ENCODE peak calls at places on chromosomes 2 and 18, in five cellular contexts. Y, S, G, Q and E are unnamed samples. For H3K36me3, the result is how much of the 10 kb centered on the place peaks cover.

GRCh38 chr2:178320011-178320410 is 125.7 kb downstream of the OSBPL6 start:
- DNase-seq in G (no peak), Q (no peak), S (no peak), Y (no peak), E (peak)

GRCh38 chr2:18611604-18612003 is 22.2 kb upstream of the NT5C1B start:
- DNase-seq in G (no peak), S (peak), Y (no peak), Q (no peak), E (no peak)

GRCh38 chr18:79772108-79772864 is 25.5 kb upstream of the KCNG2 start:
- DNase-seq in S (no peak), Y (peak), G (no peak), Q (no peak), E (no peak)

GRCh38 chr2:115541808-115542207 is 1099.4 kb downstream of the DPP10 start:
- DNase-seq in G (no peak), Y (no peak), S (no peak), Q (no peak), E (no peak)

GRCh38 chr2:173851256-173851655 is 113.9 kb downstream of the SP3 start:
- DNase-seq in Q (no peak), G (no peak), S (no peak), Y (no peak), E (peak)

GRCh38 chr2:217279571-217279970 is 419.7 kb upstream of the TNP1 start:
- DNase-seq in G (no peak), S (no peak), Q (no peak), Y (no peak), E (no peak)

GRCh38 chr2:232538671-232539070 is 821 bp upstream of the CHRNG start:
- DNase-seq in G (no peak), Y (peak), Q (no peak), S (no peak), E (no peak)

GRCh38 chr2:162002623-162003200 is 71.3 kb downstream of the DPP4 start:
- DNase-seq in S (no peak), Q (no peak), G (peak), Y (no peak), E (no peak)

GRCh38 chr2:121974919-121975654 is 219.6 kb downstream of the TSN start:
- DNase-seq in Y (no peak), S (peak), G (peak), Q (peak), E (peak)

GRCh38 chr2:49770919-49771318 is 616.6 kb upstream of the FSHR start:
- DNase-seq in Y (peak), S (peak), Q (no peak), G (peak), E (peak)

GRCh38 chr2:19473415-19473814 is 115.0 kb upstream of the OSR1 start:
- DNase-seq in Q (no peak), S (no peak), G (no peak), Y (no peak), E (no peak)

GRCh38 chr2:54704688-54705605 is 18.5 kb upstream of the EML6 start:
- DNase-seq in G (peak), S (no peak), Q (no peak), Y (no peak), E (no peak)

GRCh38 chr18:3665780-3666525 is 216.0 kb downstream of the TGIF1 start:
- DNase-seq in S (peak), Q (peak), G (peak), Y (peak), E (peak)

GRCh38 chr18:3667255-3668137 is 217.5 kb downstream of the TGIF1 start:
- DNase-seq in G (no peak), Y (no peak), Q (no peak), S (no peak), E (no peak)

GRCh38 chr18:3664563-3665178 is 214.7 kb downstream of the TGIF1 start:
- DNase-seq in Y (no peak), G (peak), S (no peak), Q (no peak), E (no peak)

GRCh38 chr18:3665187-3665586 is 215.2 kb downstream of the TGIF1 start:
- DNase-seq in G (no peak), Y (no peak), S (no peak), Q (no peak), E (no peak)

GRCh38 chr18:3666526-3667254 is 216.7 kb downstream of the TGIF1 start:
- DNase-seq in Q (no peak), S (no peak), G (no peak), Y (no peak), E (no peak)
- TF ChIP-seq CTCF in Q (no peak), S (no peak), G (no peak), Y (no peak), E (peak)

DNA sequence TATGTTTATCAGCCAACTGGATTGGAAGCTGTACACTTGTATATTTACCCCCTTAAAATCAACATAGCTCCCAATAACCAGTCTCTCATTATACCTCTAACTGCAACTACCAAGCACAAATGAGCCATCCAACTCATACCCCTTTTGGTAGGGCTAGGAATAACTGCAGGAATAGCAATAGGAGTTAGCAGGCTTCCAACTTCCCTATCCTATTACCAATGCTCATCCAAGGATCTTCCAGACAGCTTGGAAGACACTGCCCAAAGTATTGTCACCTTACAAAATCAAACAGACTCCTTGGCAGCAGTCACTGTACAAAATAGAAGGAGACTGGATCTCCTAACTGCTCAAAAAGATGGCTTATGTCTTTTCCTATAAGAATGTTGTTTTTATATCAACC is 61.6 kb downstream of the SLC25A12 start:
- DNase-seq in S (no peak), Q (no peak), G (no peak), Y (no peak), E (no peak)
- H3K36me3 ChIP-seq in S (under half), Q (under half), G (under half), Y (under half), E (under half)

GRCh38 chr2:12167525-12168317 is 421.3 kb downstream of the LPIN1 start:
- DNase-seq in Q (no peak), G (peak), Y (no peak), S (no peak), E (peak)
- TF ChIP-seq CTCF in Q (no peak), G (peak), Y (no peak), S (peak), E (no peak)

GRCh38 chr18:1036926-1037325 is 132.3 kb downstream of the ADCYAP1 start:
- DNase-seq in Q (no peak), G (no peak), Y (no peak), S (no peak), E (no peak)

GRCh38 chr18:1037766-1038165 is 133.1 kb downstream of the ADCYAP1 start:
- DNase-seq in Q (no peak), S (no peak), Y (no peak), G (no peak), E (no peak)

GRCh38 chr18:1034971-1035370 is 130.3 kb downstream of the ADCYAP1 start:
- DNase-seq in S (peak), Q (no peak), G (no peak), Y (no peak), E (no peak)

GRCh38 chr18:1039421-1039820 is 134.8 kb downstream of the ADCYAP1 start:
- DNase-seq in G (no peak), Q (no peak), S (no peak), Y (no peak), E (no peak)
- H3K36me3 ChIP-seq in G (under half), Q (under half), S (under half), Y (under half), E (under half)